ENCODE peak calls at places on chromosomes 6 and 20, in four cellular contexts. One of them, this sample, is unnamed.

GRCh38 chr6:168359794-168360193 is 40.2 kb upstream of the DACT2 start:
- DNase-seq in GM23248: no peak
- DNase-seq in neural progenitor cell: no peak
- DNase-seq in choroid plexus epithelial cell: no peak
- DNase-seq in this sample: no peak

GRCh38 chr20:47150403-47151152 is 205.9 kb downstream of the ZMYND8 start:
- DNase-seq in GM23248: peak
- DNase-seq in choroid plexus epithelial cell: peak
- DNase-seq in neural progenitor cell: peak
- DNase-seq in this sample: peak

GRCh38 chr6:2381872-2382661 is 136.7 kb upstream of the GMDS start:
- DNase-seq in neural progenitor cell: no peak
- DNase-seq in GM23248: no peak
- DNase-seq in choroid plexus epithelial cell: no peak
- DNase-seq in this sample: no peak

GRCh38 chr6:1896897-1897296 is 287.2 kb downstream of the FOXC1 start:
- DNase-seq in neural progenitor cell: no peak
- DNase-seq in GM23248: no peak
- DNase-seq in choroid plexus epithelial cell: no peak
- DNase-seq in this sample: no peak

GRCh38 chr6:49890988-49891387 is 24.7 kb upstream of the CRISP1 start:
- DNase-seq in GM23248: no peak
- DNase-seq in choroid plexus epithelial cell: no peak
- DNase-seq in neural progenitor cell: peak
- DNase-seq in this sample: no peak

GRCh38 chr20:57653546-57653900 is 33.3 kb upstream of the ZBP1 start:
- DNase-seq in neural progenitor cell: no peak
- DNase-seq in choroid plexus epithelial cell: no peak
- DNase-seq in GM23248: no peak
- DNase-seq in this sample: no peak

GRCh38 chr20:62507323-62507722 is 31.5 kb upstream of the GATA5 start:
- DNase-seq in choroid plexus epithelial cell: no peak
- DNase-seq in neural progenitor cell: no peak
- DNase-seq in GM23248: no peak
- DNase-seq in this sample: no peak

GRCh38 chr6:157034433-157035230 is 257.5 kb downstream of the ARID1B start:
- DNase-seq in neural progenitor cell: peak
- DNase-seq in GM23248: peak
- DNase-seq in choroid plexus epithelial cell: peak
- DNase-seq in this sample: no peak

GRCh38 chr6:125597411-125598253 is 151.8 kb upstream of the HEY2 start:
- DNase-seq in choroid plexus epithelial cell: no peak
- DNase-seq in GM23248: peak
- DNase-seq in neural progenitor cell: no peak
- DNase-seq in this sample: peak

GRCh38 chr6:90458353-90459224 is 128.3 kb downstream of the MAP3K7 start:
- DNase-seq in neural progenitor cell: no peak
- DNase-seq in choroid plexus epithelial cell: no peak
- DNase-seq in GM23248: peak
- DNase-seq in this sample: no peak

GRCh38 chr6:160073272-160073671 is 48.3 kb upstream of the SLC22A1 start:
- DNase-seq in GM23248: no peak
- DNase-seq in neural progenitor cell: no peak
- DNase-seq in choroid plexus epithelial cell: no peak
- DNase-seq in this sample: no peak

GRCh38 chr6:36699290-36699689 is 1.7 kb downstream of the RAB44 start:
- DNase-seq in GM23248: no peak
- DNase-seq in choroid plexus epithelial cell: no peak
- DNase-seq in neural progenitor cell: no peak
- DNase-seq in this sample: no peak
- H3K4me3 ChIP-seq in GM23248: no peak
- H3K4me3 ChIP-seq in choroid plexus epithelial cell: no peak
- H3K4me3 ChIP-seq in neural progenitor cell: no peak
- H3K4me3 ChIP-seq in this sample: no peak

GRCh38 chr6:93678841-93679454 is 259.6 kb upstream of the EPHA7 start:
- DNase-seq in GM23248: no peak
- DNase-seq in neural progenitor cell: no peak
- DNase-seq in choroid plexus epithelial cell: peak
- DNase-seq in this sample: no peak
- H3K4me3 ChIP-seq in GM23248: no peak
- H3K4me3 ChIP-seq in neural progenitor cell: no peak
- H3K4me3 ChIP-seq in choroid plexus epithelial cell: peak
- H3K4me3 ChIP-seq in this sample: no peak

DNA sequence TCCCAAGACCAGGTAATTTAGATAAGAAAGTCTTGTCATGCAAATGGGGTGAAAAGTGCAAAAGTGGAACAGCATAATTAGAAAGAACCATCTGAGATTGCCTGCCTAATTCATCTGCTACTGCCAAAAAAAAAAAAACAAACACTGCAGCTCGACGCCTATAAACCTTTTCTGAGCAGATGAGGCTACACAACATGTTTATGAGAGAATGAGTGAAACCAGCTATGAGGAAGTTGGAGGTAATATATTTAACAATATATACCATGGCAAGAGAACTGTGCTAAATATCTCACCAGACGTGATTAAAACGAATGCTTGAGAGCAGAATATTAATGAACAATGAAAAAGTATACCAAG is 50.0 kb downstream of the LAMA4 start:
- DNase-seq in neural progenitor cell: no peak
- DNase-seq in GM23248: peak
- DNase-seq in choroid plexus epithelial cell: no peak
- DNase-seq in this sample: no peak
- H3K4me3 ChIP-seq in neural progenitor cell: no peak
- H3K4me3 ChIP-seq in GM23248: no peak
- H3K4me3 ChIP-seq in choroid plexus epithelial cell: no peak
- H3K4me3 ChIP-seq in this sample: no peak

GRCh38 chr6:56038764-56039163 is 163.4 kb upstream of the BMP5 start:
- DNase-seq in choroid plexus epithelial cell: no peak
- DNase-seq in neural progenitor cell: no peak
- DNase-seq in GM23248: no peak
- DNase-seq in this sample: no peak

GRCh38 chr6:56041591-56041990 is 166.2 kb upstream of the BMP5 start:
- DNase-seq in choroid plexus epithelial cell: no peak
- DNase-seq in neural progenitor cell: no peak
- DNase-seq in GM23248: peak
- DNase-seq in this sample: no peak

GRCh38 chr6:56037587-56037986 is 162.2 kb upstream of the BMP5 start:
- DNase-seq in choroid plexus epithelial cell: peak
- DNase-seq in GM23248: no peak
- DNase-seq in neural progenitor cell: no peak
- DNase-seq in this sample: no peak

GRCh38 chr6:56040875-56041274 is 165.5 kb upstream of the BMP5 start:
- DNase-seq in GM23248: peak
- DNase-seq in choroid plexus epithelial cell: peak
- DNase-seq in neural progenitor cell: no peak
- DNase-seq in this sample: no peak

DNA sequence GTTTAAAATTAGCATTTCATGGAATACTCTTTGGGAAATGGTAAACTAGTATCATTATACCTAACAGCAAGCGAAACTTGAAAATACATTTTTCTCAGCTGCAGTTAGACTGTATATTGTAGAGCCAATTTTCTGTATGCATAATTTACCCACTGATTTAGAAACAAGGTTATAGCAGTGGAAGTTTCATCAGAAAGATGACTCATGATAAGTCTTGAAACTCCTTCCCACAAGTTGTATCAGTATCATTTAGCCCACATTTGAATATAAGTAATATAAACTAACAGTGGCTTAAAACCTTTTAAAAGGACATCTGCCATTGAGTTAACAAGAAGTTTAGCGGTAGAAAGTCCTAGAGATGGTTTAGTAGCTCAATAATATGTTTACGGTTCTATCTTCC is 164.9 kb upstream of the BMP5 start:
- DNase-seq in neural progenitor cell: no peak
- DNase-seq in GM23248: peak
- DNase-seq in choroid plexus epithelial cell: peak
- DNase-seq in this sample: no peak
- H3K4me3 ChIP-seq in neural progenitor cell: no peak
- H3K4me3 ChIP-seq in GM23248: peak
- H3K4me3 ChIP-seq in choroid plexus epithelial cell: no peak
- H3K4me3 ChIP-seq in this sample: no peak

DNA sequence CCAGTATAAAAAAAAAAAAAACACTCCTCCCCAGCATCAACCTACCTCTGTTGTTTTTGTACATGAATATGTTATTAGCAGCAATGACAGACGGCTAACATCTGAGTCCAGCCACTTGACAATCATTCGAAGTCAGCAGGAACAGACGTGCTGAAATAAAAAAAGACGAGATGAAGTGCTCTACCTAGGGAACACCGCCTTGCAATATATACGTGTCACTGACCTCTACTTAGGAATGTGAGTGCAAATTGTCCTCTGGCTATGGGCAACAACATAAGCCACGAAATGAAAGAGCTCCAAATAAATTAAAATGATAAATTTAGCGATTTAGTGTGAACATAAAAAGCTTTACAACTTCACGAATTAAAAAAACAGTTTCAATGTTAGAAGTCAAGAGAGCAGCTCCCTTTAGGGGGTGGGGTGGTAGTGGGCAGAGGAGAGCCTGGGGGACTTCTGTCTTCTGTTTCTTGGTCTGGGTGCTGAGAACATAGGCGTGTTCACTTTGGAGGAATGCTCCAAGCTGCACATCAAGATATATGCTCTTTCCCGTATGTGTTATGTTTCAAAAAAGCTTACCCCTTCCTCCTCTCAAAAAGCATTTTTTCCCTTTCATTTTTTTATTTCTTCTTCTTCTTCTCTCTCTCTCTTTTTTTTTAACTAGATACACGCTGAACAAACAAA is 23.3 kb downstream of the EDN1 start:
- DNase-seq in neural progenitor cell: no peak
- DNase-seq in choroid plexus epithelial cell: no peak
- DNase-seq in GM23248: peak
- DNase-seq in this sample: no peak
- H3K4me3 ChIP-seq in neural progenitor cell: no peak
- H3K4me3 ChIP-seq in choroid plexus epithelial cell: no peak
- H3K4me3 ChIP-seq in GM23248: peak
- H3K4me3 ChIP-seq in this sample: no peak

DNA sequence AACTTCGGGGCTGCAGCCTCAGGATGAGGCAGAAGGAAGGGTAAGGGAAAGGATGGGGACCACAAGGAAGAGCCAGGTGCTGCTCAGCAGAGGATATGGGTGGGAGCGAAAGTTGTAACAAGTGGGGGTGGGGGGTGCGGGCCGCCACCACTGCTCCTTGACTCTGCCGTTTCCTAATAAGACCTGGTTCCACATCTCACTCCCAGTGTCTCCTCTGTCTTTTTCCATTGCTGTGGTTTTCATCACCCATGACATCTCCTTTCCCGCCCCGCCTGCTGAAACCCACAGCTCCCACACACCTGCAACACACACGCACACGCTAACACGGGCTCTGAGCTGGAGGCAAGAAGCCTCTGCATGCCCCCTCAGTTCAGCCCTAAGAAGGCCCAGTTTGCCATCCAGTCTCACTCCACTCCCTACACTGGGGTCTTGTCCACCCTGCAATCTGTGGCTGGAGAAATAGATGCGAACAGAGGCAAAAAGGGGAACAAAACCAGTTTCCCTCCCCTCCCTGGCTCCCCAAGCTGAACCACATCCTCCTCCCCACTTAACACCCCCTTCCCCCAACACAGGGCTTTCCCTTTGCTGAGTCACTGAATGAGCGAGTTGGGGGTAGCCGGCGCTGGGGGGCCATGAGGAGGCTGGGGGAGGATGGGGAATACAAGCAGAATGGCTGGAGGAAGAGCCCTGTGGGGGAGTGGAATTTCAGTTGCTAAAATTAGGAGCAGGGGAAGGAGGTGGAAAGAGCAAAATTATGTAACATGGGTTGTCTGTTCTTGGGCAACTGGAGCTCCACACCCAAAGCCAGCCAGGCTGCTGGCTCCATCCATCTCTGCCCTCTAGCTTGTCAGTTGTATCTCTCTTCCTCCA is 11.5 kb downstream of the NFKBIL1 start:
- DNase-seq in choroid plexus epithelial cell: no peak
- DNase-seq in neural progenitor cell: no peak
- DNase-seq in GM23248: peak
- DNase-seq in this sample: peak
- H3K4me3 ChIP-seq in choroid plexus epithelial cell: no peak
- H3K4me3 ChIP-seq in neural progenitor cell: no peak
- H3K4me3 ChIP-seq in GM23248: no peak
- H3K4me3 ChIP-seq in this sample: no peak

DNA sequence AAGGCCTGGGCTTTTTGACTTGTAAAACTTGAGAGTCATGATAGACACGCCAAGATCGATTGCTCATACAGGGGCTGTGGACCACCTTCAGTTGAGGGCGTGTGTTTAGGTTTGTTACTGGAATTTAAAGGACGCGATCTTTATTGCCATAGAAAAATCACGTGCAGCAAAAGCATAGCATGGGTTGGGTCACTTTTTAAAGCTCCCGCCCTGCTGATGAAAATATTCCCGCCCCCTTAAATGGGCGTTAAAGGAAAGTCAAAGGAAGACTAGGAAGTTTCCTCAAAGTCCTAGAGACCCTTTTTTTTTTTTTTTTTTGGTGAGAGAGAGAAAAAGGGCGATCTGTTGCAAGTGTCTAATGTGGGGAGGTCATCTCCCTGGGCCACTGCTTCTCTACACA is 23.1 kb downstream of the TFAP2A start:
- DNase-seq in choroid plexus epithelial cell: no peak
- DNase-seq in neural progenitor cell: no peak
- DNase-seq in GM23248: no peak
- DNase-seq in this sample: no peak
- H3K4me3 ChIP-seq in choroid plexus epithelial cell: no peak
- H3K4me3 ChIP-seq in neural progenitor cell: no peak
- H3K4me3 ChIP-seq in GM23248: no peak
- H3K4me3 ChIP-seq in this sample: no peak

DNA sequence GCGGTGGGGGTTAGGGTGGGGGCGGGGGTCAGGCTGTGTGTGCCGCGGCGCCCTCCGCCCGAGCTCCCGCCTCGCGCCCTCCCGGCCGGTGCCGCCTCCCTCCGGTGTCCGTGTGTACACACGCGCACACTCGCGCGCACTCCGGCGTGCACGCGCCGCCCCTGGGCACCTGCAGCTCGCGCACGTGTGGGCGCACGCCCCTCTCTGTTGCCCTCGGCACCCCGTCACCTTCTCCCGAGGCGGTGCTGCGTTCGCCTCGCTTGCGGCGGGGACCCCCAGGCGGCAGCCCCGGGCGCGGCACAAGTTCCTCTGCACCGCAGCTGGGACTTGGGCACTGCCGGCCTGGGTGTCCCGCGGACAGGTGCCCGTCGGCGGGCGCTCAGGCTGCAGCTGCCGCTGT is 525 bp downstream of the MACROD2 start:
- DNase-seq in neural progenitor cell: peak
- DNase-seq in choroid plexus epithelial cell: no peak
- DNase-seq in GM23248: peak
- DNase-seq in this sample: peak
- H3K4me3 ChIP-seq in neural progenitor cell: peak
- H3K4me3 ChIP-seq in choroid plexus epithelial cell: peak
- H3K4me3 ChIP-seq in GM23248: peak
- H3K4me3 ChIP-seq in this sample: peak

GRCh38 chr6:114284281-114284680 is 58.5 kb downstream of the HS3ST5 start:
- DNase-seq in choroid plexus epithelial cell: no peak
- DNase-seq in GM23248: peak
- DNase-seq in neural progenitor cell: no peak
- DNase-seq in this sample: no peak

GRCh38 chr6:114280239-114280982 is 62.4 kb downstream of the HS3ST5 start:
- DNase-seq in GM23248: no peak
- DNase-seq in choroid plexus epithelial cell: no peak
- DNase-seq in neural progenitor cell: no peak
- DNase-seq in this sample: no peak

GRCh38 chr6:114286211-114286610 is 56.6 kb downstream of the HS3ST5 start:
- DNase-seq in neural progenitor cell: no peak
- DNase-seq in GM23248: no peak
- DNase-seq in choroid plexus epithelial cell: no peak
- DNase-seq in this sample: no peak

GRCh38 chr6:114281496-114281895 is 61.3 kb downstream of the HS3ST5 start:
- DNase-seq in choroid plexus epithelial cell: no peak
- DNase-seq in neural progenitor cell: no peak
- DNase-seq in GM23248: no peak
- DNase-seq in this sample: no peak

GRCh38 chr6:114282268-114282667 is 60.6 kb downstream of the HS3ST5 start:
- DNase-seq in neural progenitor cell: no peak
- DNase-seq in GM23248: no peak
- DNase-seq in choroid plexus epithelial cell: no peak
- DNase-seq in this sample: no peak
- H3K4me3 ChIP-seq in neural progenitor cell: no peak
- H3K4me3 ChIP-seq in GM23248: no peak
- H3K4me3 ChIP-seq in choroid plexus epithelial cell: no peak
- H3K4me3 ChIP-seq in this sample: no peak

This sample was measured in lung.